ENCODE peak calls at places on chromosomes 6 and 20, in ten cellular contexts. T is left ventricle myocardium inferior, R is heart left ventricle, Y is spleen, E is WTC11, F is ovary, J is breast epithelium, M is fibroblast of the aortic adventitia, C is heart right ventricle, V is transverse colon. G is an unnamed sample.

GRCh38 chr6:46642928-46643751 is 9.5 kb downstream of the CYP39A1 start:
- DNase-seq in V (no peak), C (no peak), Y (no peak), E (no peak), F (no peak), R (no peak), M (no peak), J (no peak), T (no peak), G (no peak)

GRCh38 chr6:40177596-40177995 is 243.3 kb upstream of the MOCS1 start:
- DNase-seq in Y (no peak), M (no peak), R (no peak), C (no peak), F (no peak), E (no peak), J (no peak), V (no peak), T (no peak), G (no peak)

GRCh38 chr20:16387661-16388060 is 185.6 kb downstream of the KIF16B start:
- DNase-seq in V (no peak), R (no peak), T (no peak), J (no peak), F (no peak), C (no peak), E (no peak), Y (no peak), M (no peak), G (no peak)

GRCh38 chr6:133243723-133244122 is 2.6 kb downstream of the EYA4 start:
- DNase-seq in R (no peak), M (no peak), F (no peak), T (no peak), J (no peak), V (no peak), Y (no peak), E (no peak), C (no peak), G (no peak)

GRCh38 chr6:105363100-105363754 is 39.7 kb downstream of the PREP start:
- DNase-seq in R (no peak), J (no peak), E (no peak), V (no peak), Y (no peak), M (peak; percentile 71), C (no peak), T (no peak), F (no peak), G (no peak)

GRCh38 chr6:73560853-73561407 is 40.1 kb upstream of the EEF1A1 start:
- DNase-seq in R (no peak), T (no peak), C (no peak), Y (no peak), F (no peak), E (no peak), J (no peak), V (no peak), M (no peak), G (no peak)

GRCh38 chr6:54621285-54621684 is 225.3 kb upstream of the FAM83B start:
- DNase-seq in T (no peak), F (no peak), M (peak; percentile 26), Y (no peak), J (no peak), E (peak; percentile 27), R (no peak), C (no peak), V (no peak), G (no peak)

GRCh38 chr6:52233975-52234823 is 10.1 kb downstream of the IL17F start:
- DNase-seq in F (no peak), R (no peak), M (peak; percentile 60), Y (no peak), J (no peak), T (no peak), E (peak; percentile 50), V (peak; percentile 24), C (no peak), G (peak; percentile 29)

GRCh38 chr6:10412948-10413849 is 1.7 kb downstream of the TFAP2A start:
- DNase-seq in M (no peak), J (peak; percentile 90), R (no peak), Y (no peak), C (no peak), T (no peak), F (no peak), V (peak; percentile 36), E (peak; percentile 66), G (no peak)

GRCh38 chr20:8215516-8215915 is 83.5 kb downstream of the PLCB1 start:
- DNase-seq in V (no peak), T (no peak), F (no peak), M (peak; percentile 54), Y (no peak), J (no peak), E (no peak), R (no peak), C (no peak), G (no peak)

GRCh38 chr20:14055127-14055742 is 59.9 kb downstream of the MACROD2 start:
- DNase-seq in Y (no peak), V (no peak), T (no peak), M (peak; percentile 84), R (no peak), F (no peak), C (no peak), J (no peak), E (no peak), G (peak; percentile 36)

GRCh38 chr6:90548001-90548400 is 38.9 kb downstream of the MAP3K7 start:
- DNase-seq in T (no peak), V (no peak), J (no peak), M (peak; percentile 10), F (no peak), R (no peak), C (no peak), E (no peak), Y (no peak), G (no peak)

GRCh38 chr20:49792006-49792405 is 20.6 kb upstream of the SLC9A8 start:
- DNase-seq in V (no peak), R (no peak), F (no peak), Y (no peak), C (no peak), E (no peak), T (no peak), J (no peak), M (no peak), G (no peak)

GRCh38 chr6:31368461-31368860 is 11.5 kb upstream of the HLA-B start:
- DNase-seq in Y (no peak), M (no peak), T (no peak), F (no peak), V (no peak), J (no peak), E (no peak), C (no peak), R (no peak), G (no peak)

GRCh38 chr6:90144396-90144795 is 152.2 kb downstream of the BACH2 start:
- DNase-seq in E (no peak), C (no peak), F (no peak), V (no peak), M (no peak), T (no peak), J (no peak), R (no peak), Y (no peak), G (no peak)

GRCh38 chr6:149723771-149724417 is 6.0 kb upstream of the LATS1 start:
- DNase-seq in T (no peak), C (no peak), E (no peak), F (no peak), V (peak; percentile 60), M (peak; percentile 81), R (no peak), J (no peak), Y (peak; percentile 51), G (peak; percentile 14)

DNA sequence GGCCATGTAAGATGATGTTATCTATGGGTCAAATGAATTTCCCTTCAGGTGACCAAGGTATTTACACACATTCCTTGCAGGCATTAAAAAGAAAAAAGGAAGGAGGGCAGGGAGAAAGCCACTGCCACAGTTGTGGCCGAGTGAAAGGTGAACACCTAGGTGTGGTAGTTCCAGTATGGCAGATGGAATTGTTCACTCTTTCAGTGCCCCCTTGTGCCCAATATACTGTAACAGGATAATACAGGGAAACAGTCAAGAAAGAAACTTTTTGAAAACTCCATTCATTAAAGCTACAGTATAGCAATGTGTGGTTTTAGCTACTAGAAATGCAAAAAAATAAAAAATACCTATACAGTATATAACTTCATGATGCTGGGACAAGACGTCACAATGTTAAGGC is 52.1 kb downstream of the BMP2 start:
- DNase-seq in C (no peak), J (no peak), E (no peak), R (no peak), M (peak; percentile 27), T (no peak), V (peak; percentile 19), Y (no peak), F (no peak), G (no peak)
- TF ChIP-seq CTCF in C (peak; percentile 32), J (no peak), E (no peak), R (peak; percentile 34), M (peak; percentile 24), T (no peak), V (peak; percentile 38), Y (no peak), F (no peak), G (no peak)

DNA sequence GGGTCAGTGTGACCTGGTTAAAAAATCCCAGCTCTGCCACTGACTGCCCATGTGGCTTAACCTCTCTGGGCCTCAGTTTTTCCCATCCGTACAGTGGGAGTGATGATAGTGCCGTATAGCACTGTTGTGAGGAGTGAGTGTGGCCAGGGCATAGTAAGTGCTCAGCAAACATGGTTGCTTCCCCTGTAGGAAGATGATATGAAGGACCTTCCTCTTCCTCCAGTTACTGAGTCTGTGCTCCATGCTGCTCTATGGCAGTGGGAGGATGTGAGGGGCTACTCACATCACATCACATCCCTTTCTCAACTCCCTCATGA is 13.1 kb downstream of the C6orf132 start:
- DNase-seq in R (no peak), T (no peak), J (no peak), M (no peak), Y (no peak), V (no peak), C (no peak), E (no peak), F (no peak), G (no peak)
- TF ChIP-seq CTCF in R (no peak), T (no peak), J (no peak), M (no peak), Y (no peak), V (no peak), C (no peak), E (no peak), F (no peak), G (no peak)

DNA sequence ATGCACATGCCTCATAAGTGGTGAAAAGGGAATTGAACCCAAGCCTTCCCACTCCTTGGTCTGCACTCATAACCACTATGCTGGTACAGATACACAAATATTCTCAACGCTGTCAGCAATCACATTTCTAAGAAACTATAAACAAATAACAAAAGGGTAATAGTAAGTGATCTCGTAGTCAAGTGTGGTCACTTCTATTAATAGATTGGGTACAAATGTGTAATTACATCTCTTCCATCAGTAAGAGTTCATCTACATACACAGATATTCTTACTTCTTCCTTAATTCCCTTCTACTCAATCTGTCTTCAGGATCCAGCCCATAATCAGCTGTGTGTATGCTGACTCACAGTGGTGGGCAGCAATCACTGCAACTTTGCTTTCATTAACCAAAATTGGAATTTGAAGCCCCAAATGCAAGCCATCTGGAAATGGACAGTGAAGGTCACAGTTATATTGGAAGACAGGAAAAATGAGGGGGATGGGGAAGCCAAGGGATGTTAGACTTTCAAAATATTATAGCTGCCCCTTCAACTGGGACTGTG is 6.7 kb downstream of the PRSS35 start:
- DNase-seq in M (peak; percentile 49), T (no peak), V (no peak), F (no peak), Y (no peak), J (no peak), E (no peak), R (no peak), C (no peak), G (no peak)
- TF ChIP-seq CTCF in M (peak; percentile 58), T (no peak), V (no peak), F (peak; percentile 34), Y (no peak), J (no peak), E (no peak), R (peak; percentile 24), C (no peak), G (peak; percentile 29)

GRCh38 chr6:32968770-32969684 is 633 bp downstream of the BRD2 start:
- DNase-seq in M (peak; percentile 87), J (peak; percentile 73), F (peak; percentile 85), V (peak; percentile 80), C (peak; percentile 80), R (peak; percentile 84), Y (peak; percentile 90), T (peak; percentile 80), E (peak; percentile 82), G (peak; percentile 63)
- TF ChIP-seq CTCF in M (peak; percentile 27), J (no peak), F (no peak), V (no peak), C (peak; percentile 27), R (no peak), Y (no peak), T (no peak), E (no peak), G (peak; percentile 22)

G was measured in neural crest cell.